ENCODE peak calls at places on chromosomes 5 and 9, in four cellular contexts. One of them, this sample, is unnamed.

GRCh38 chr5:119274024-119274766 is 81.6 kb upstream of the TNFAIP8 start:
- DNase-seq in CD4-positive, CD25-positive, alpha-beta regulatory T cell: no peak
- DNase-seq in SJCRH30: no peak
- DNase-seq in upper lobe of right lung: no peak
- DNase-seq in this sample: no peak

GRCh38 chr9:107249131-107249533 is 33.9 kb upstream of the RAD23B start:
- DNase-seq in SJCRH30: peak; percentile 6
- DNase-seq in upper lobe of right lung: no peak
- DNase-seq in CD4-positive, CD25-positive, alpha-beta regulatory T cell: no peak
- DNase-seq in this sample: no peak

GRCh38 chr5:39274388-39275085 is 55.2 kb upstream of the FYB1 start:
- DNase-seq in upper lobe of right lung: no peak
- DNase-seq in SJCRH30: no peak
- DNase-seq in CD4-positive, CD25-positive, alpha-beta regulatory T cell: peak; percentile 43
- DNase-seq in this sample: no peak

GRCh38 chr9:72579190-72579589 is 57.8 kb downstream of the TMC1 start:
- DNase-seq in upper lobe of right lung: no peak
- DNase-seq in CD4-positive, CD25-positive, alpha-beta regulatory T cell: no peak
- DNase-seq in SJCRH30: peak; percentile 36
- DNase-seq in this sample: no peak

GRCh38 chr5:148902478-148902877 is 76.1 kb downstream of the ADRB2 start:
- DNase-seq in SJCRH30: no peak
- DNase-seq in upper lobe of right lung: no peak
- DNase-seq in CD4-positive, CD25-positive, alpha-beta regulatory T cell: no peak
- DNase-seq in this sample: no peak

GRCh38 chr9:27125030-27125429 is 16.0 kb downstream of the TEK start:
- DNase-seq in SJCRH30: peak; percentile 79
- DNase-seq in upper lobe of right lung: no peak
- DNase-seq in CD4-positive, CD25-positive, alpha-beta regulatory T cell: no peak
- DNase-seq in this sample: no peak

GRCh38 chr5:140855772-140856674 is at the start of gene PCDHA10:
- DNase-seq in SJCRH30: no peak
- DNase-seq in upper lobe of right lung: no peak
- DNase-seq in CD4-positive, CD25-positive, alpha-beta regulatory T cell: no peak
- DNase-seq in this sample: no peak

GRCh38 chr9:124272118-124272517 is 14.4 kb downstream of the NEK6 start:
- DNase-seq in upper lobe of right lung: no peak
- DNase-seq in SJCRH30: no peak
- DNase-seq in CD4-positive, CD25-positive, alpha-beta regulatory T cell: no peak
- DNase-seq in this sample: no peak

GRCh38 chr9:106648799-106649198 is 214.2 kb upstream of the ZNF462 start:
- DNase-seq in upper lobe of right lung: no peak
- DNase-seq in SJCRH30: no peak
- DNase-seq in CD4-positive, CD25-positive, alpha-beta regulatory T cell: no peak
- DNase-seq in this sample: no peak

GRCh38 chr5:35436441-35437057 is 181.1 kb upstream of the SPEF2 start:
- DNase-seq in SJCRH30: peak; percentile 17
- DNase-seq in CD4-positive, CD25-positive, alpha-beta regulatory T cell: no peak
- DNase-seq in upper lobe of right lung: no peak
- DNase-seq in this sample: no peak

GRCh38 chr5:42636425-42636824 is 120.2 kb upstream of the CCDC152 start:
- DNase-seq in upper lobe of right lung: no peak
- DNase-seq in SJCRH30: peak; percentile 27
- DNase-seq in CD4-positive, CD25-positive, alpha-beta regulatory T cell: no peak
- DNase-seq in this sample: no peak

GRCh38 chr5:159091051-159091450 is 8.7 kb downstream of the EBF1 start:
- DNase-seq in CD4-positive, CD25-positive, alpha-beta regulatory T cell: no peak
- DNase-seq in SJCRH30: peak; percentile 25
- DNase-seq in upper lobe of right lung: no peak
- DNase-seq in this sample: no peak

GRCh38 chr9:121827251-121827967 is 176.0 kb downstream of the DAB2IP start:
- DNase-seq in CD4-positive, CD25-positive, alpha-beta regulatory T cell: no peak
- DNase-seq in SJCRH30: no peak
- DNase-seq in upper lobe of right lung: peak; percentile 29
- DNase-seq in this sample: no peak

GRCh38 chr5:96022971-96023370 is 61.3 kb upstream of the ELL2 start:
- DNase-seq in SJCRH30: no peak
- DNase-seq in CD4-positive, CD25-positive, alpha-beta regulatory T cell: no peak
- DNase-seq in upper lobe of right lung: no peak
- DNase-seq in this sample: no peak

DNA sequence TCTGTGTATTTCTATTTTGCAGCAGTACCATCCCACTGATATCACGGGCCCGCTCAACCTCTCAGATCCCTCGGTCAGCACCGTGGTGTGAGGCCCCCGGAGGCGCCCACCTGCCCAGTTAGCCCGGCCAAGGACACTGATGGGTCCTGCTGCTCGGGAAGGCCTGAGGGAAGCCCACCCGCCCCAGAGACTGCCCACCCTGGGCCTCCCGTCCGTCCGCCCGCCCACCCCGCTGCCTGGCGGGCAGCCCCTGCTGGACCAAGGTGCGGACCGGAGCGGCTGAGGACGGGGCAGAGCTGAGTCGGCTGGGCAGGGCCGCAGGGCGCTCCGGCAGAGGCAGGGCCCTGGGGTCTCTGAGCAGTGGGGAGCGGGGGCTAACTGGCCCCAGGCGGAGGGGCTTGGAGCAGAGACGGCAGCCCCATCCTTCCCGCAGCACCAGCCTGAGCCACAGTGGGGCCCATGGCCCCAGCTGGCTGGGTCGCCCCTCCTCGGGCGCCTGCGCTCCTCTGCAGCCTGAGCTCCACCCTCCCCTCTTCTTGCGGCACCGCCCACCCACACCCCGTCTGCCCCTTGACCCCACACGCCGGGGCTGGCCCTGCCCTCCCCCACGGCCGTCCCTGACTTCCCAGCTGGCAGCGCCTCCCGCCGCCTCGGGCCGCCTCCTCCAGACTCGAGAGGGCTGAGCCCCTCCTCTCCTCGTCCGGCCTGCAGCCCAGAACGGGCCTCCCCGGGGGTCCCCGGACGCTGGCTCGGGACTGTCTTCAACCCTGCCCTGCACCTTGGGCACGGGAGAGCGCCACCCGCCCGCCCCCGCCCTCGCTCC is 1.9 kb downstream of the LRRC26 start:
- DNase-seq in SJCRH30: peak; percentile 84
- DNase-seq in CD4-positive, CD25-positive, alpha-beta regulatory T cell: no peak
- DNase-seq in upper lobe of right lung: no peak
- DNase-seq in this sample: peak; percentile 82
- H3K4me3 ChIP-seq in SJCRH30: peak overlapping the region; percentile 49
- H3K4me3 ChIP-seq in CD4-positive, CD25-positive, alpha-beta regulatory T cell: no peak overlapping the region
- H3K4me3 ChIP-seq in upper lobe of right lung: peak overlapping the region; percentile 29
- H3K4me3 ChIP-seq in this sample: peak overlapping the region; percentile 48

DNA sequence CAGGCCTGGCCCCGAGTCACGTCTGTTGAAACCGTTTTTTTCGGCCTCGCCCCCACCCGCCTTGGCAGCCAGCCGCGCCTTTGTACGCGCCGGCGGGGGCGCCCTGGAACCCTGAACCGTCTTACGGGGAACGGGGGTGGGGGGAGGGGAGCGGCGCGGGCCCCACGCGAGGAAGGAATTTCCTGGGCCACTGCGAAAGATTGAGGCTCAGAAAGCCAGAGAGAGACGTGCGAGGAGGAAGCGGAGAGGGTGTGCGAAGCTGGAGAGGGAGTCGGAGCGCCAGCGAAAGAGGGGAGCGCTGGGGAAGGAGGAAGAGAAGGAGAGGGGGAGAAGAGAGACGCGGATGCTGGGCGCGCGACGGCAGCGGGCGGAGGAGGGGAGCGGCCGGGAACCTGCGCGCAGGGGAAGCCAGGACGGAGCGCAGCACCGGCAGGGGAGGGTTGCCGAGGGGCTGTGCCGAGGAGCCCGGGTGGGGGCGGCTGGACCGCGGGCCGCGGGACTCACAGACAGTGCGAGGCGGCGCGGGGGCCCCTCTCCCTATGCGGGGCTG is 4.6 kb upstream of the PRDM12 start:
- DNase-seq in CD4-positive, CD25-positive, alpha-beta regulatory T cell: no peak
- DNase-seq in upper lobe of right lung: no peak
- DNase-seq in SJCRH30: peak; percentile 73
- DNase-seq in this sample: peak; percentile 35
- H3K27me3 ChIP-seq in CD4-positive, CD25-positive, alpha-beta regulatory T cell: peaks cover 13% of the 10 kb centered on the region
- H3K27me3 ChIP-seq in upper lobe of right lung: peaks cover 94% of the 10 kb centered on the region
- H3K27me3 ChIP-seq in SJCRH30: no peaks in the 10 kb centered on the region
- H3K27me3 ChIP-seq in this sample: peaks cover 92% of the 10 kb centered on the region

DNA sequence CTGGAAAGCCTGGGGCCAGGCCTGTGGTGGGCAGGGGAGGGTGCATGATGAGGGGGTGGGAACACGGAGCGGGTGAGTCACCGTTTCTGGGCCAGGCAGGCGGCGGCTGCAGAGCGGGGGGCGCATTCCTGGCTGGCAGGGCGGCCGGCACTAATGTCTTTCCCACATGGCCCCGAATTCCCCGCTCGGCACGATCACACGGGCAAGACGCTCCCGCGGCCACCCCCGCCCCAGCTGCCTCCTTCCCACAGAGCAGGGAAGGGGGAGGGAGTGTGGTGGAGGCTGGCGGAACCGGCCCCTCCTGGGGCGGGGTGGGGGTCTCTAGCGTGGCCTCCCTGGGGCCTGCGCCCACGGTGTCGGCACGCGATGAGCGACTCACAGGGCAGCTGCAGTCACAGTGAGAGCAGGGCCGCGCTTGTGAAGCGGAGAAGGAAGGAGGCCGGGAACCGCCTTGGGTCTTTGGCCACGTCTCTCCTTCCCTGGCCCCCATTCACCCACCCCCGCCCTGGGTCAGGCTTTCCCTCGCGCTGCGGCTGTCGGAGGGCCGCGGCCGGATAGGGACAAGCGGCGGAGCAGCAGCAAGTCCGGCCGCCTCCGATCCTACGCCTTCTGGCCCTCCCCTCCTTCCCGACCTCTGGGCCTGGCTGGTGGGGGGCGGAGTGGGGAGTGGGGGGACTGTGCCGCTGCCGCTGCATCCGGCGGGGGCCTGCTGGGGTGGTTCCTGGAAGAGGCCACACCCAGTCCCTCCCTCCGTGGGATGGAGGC is 48.9 kb downstream of the CXXC5 start:
- DNase-seq in SJCRH30: peak; percentile 89
- DNase-seq in upper lobe of right lung: peak; percentile 84
- DNase-seq in CD4-positive, CD25-positive, alpha-beta regulatory T cell: no peak
- DNase-seq in this sample: peak; percentile 77
- H3K4me3 ChIP-seq in SJCRH30: peak overlapping the region; percentile 61
- H3K4me3 ChIP-seq in upper lobe of right lung: peak overlapping the region; percentile 44
- H3K4me3 ChIP-seq in CD4-positive, CD25-positive, alpha-beta regulatory T cell: no peak overlapping the region
- H3K4me3 ChIP-seq in this sample: peak overlapping the region; percentile 49

GRCh38 chr5:2740051-2740848 is 11.2 kb downstream of the IRX2 start:
- DNase-seq in SJCRH30: no peak
- DNase-seq in CD4-positive, CD25-positive, alpha-beta regulatory T cell: no peak
- DNase-seq in upper lobe of right lung: peak; percentile 73
- DNase-seq in this sample: peak; percentile 6
- H3K27me3 ChIP-seq in SJCRH30: no peaks in the 10 kb centered on the region
- H3K27me3 ChIP-seq in CD4-positive, CD25-positive, alpha-beta regulatory T cell: peaks cover 24% of the 10 kb centered on the region
- H3K27me3 ChIP-seq in upper lobe of right lung: peaks cover 61% of the 10 kb centered on the region
- H3K27me3 ChIP-seq in this sample: peaks cover 5% of the 10 kb centered on the region

GRCh38 chr5:151745071-151745705 is 13.2 kb downstream of the ATOX1 start:
- DNase-seq in upper lobe of right lung: no peak
- DNase-seq in CD4-positive, CD25-positive, alpha-beta regulatory T cell: no peak
- DNase-seq in SJCRH30: no peak
- DNase-seq in this sample: no peak

GRCh38 chr5:151751593-151751992 is 6.8 kb downstream of the ATOX1 start:
- DNase-seq in CD4-positive, CD25-positive, alpha-beta regulatory T cell: no peak
- DNase-seq in upper lobe of right lung: no peak
- DNase-seq in SJCRH30: no peak
- DNase-seq in this sample: no peak

GRCh38 chr5:151751091-151751490 is 7.3 kb downstream of the ATOX1 start:
- DNase-seq in upper lobe of right lung: peak; percentile 72
- DNase-seq in CD4-positive, CD25-positive, alpha-beta regulatory T cell: no peak
- DNase-seq in SJCRH30: no peak
- DNase-seq in this sample: no peak

GRCh38 chr5:151755383-151755782 is 3.0 kb downstream of the ATOX1 start:
- DNase-seq in SJCRH30: no peak
- DNase-seq in upper lobe of right lung: no peak
- DNase-seq in CD4-positive, CD25-positive, alpha-beta regulatory T cell: no peak
- DNase-seq in this sample: no peak

GRCh38 chr5:151750121-151750520 is 8.3 kb downstream of the ATOX1 start:
- DNase-seq in upper lobe of right lung: no peak
- DNase-seq in CD4-positive, CD25-positive, alpha-beta regulatory T cell: no peak
- DNase-seq in SJCRH30: no peak
- DNase-seq in this sample: no peak
- H3K4me3 ChIP-seq in upper lobe of right lung: no peak overlapping the region
- H3K4me3 ChIP-seq in CD4-positive, CD25-positive, alpha-beta regulatory T cell: peak overlapping the region; percentile 50
- H3K4me3 ChIP-seq in SJCRH30: no peak overlapping the region
- H3K4me3 ChIP-seq in this sample: no peak overlapping the region

GRCh38 chr9:97310896-97311295 is 3.4 kb downstream of the CCDC180 start:
- DNase-seq in upper lobe of right lung: no peak
- DNase-seq in SJCRH30: no peak
- DNase-seq in CD4-positive, CD25-positive, alpha-beta regulatory T cell: no peak
- DNase-seq in this sample: no peak
- H3K27me3 ChIP-seq in upper lobe of right lung: no peaks in the 10 kb centered on the region
- H3K27me3 ChIP-seq in SJCRH30: no peaks in the 10 kb centered on the region
- H3K27me3 ChIP-seq in CD4-positive, CD25-positive, alpha-beta regulatory T cell: no peaks in the 10 kb centered on the region
- H3K27me3 ChIP-seq in this sample: no peaks in the 10 kb centered on the region

This sample was measured in WERI-Rb-1.